ENCODE peak calls at places on chromosomes 1 and 21, in five cellular contexts. K is endodermal cell; D is CD8-positive, alpha-beta memory T cell; Z is right cardiac atrium; B is ovary. N is an unnamed sample.

GRCh38 chr1:204828352-204828850 is 42.3 kb upstream of the NFASC start:
- DNase-seq in K (peak), D (peak), B (peak), Z (peak), N (no peak)

GRCh38 chr1:209884249-209884648 is 53.8 kb upstream of the SYT14 start:
- DNase-seq in B (no peak), K (no peak), Z (no peak), D (no peak), N (no peak)

GRCh38 chr1:19260211-19261138 is 8.9 kb downstream of the MRTO4 start:
- DNase-seq in D (no peak), K (no peak), Z (no peak), B (no peak), N (no peak)

GRCh38 chr1:150168960-150169565 is 19.3 kb downstream of the PLEKHO1 start:
- DNase-seq in Z (peak), B (peak), D (peak), K (peak), N (no peak)

GRCh38 chr1:86448670-86449069 is 20.1 kb upstream of the CLCA1 start:
- DNase-seq in K (no peak), D (no peak), Z (no peak), B (no peak), N (no peak)

GRCh38 chr1:230083746-230084407 is 16.8 kb downstream of the GALNT2 start:
- DNase-seq in Z (no peak), B (no peak), D (no peak), K (peak), N (no peak)

GRCh38 chr1:173682174-173682573 is 12.5 kb upstream of the ANKRD45 start:
- DNase-seq in D (no peak), Z (no peak), K (no peak), B (no peak), N (no peak)

GRCh38 chr21:43866659-43867331 is 1.8 kb downstream of the AGPAT3 start:
- DNase-seq in K (no peak), Z (no peak), B (peak), D (peak), N (no peak)

GRCh38 chr1:231021540-231022031 is 18.5 kb downstream of the FAM89A start:
- DNase-seq in K (peak), Z (no peak), B (no peak), D (no peak), N (no peak)

GRCh38 chr1:15345711-15346355 is 63.9 kb upstream of the EFHD2 start:
- DNase-seq in K (no peak), Z (peak), B (no peak), D (peak), N (peak)

GRCh38 chr21:16085436-16085835 is 355.7 kb downstream of the USP25 start:
- DNase-seq in D (no peak), K (no peak), Z (no peak), B (no peak), N (no peak)

GRCh38 chr1:227940791-227941241 is 6.9 kb downstream of the WNT9A start:
- DNase-seq in B (no peak), Z (no peak), K (peak), D (no peak), N (no peak)

GRCh38 chr1:162235261-162235780 is 141.3 kb downstream of the SPATA46 start:
- DNase-seq in Z (no peak), K (no peak), B (no peak), D (no peak), N (no peak)

GRCh38 chr21:30116474-30116873 is 50.1 kb downstream of the CLDN17 start:
- DNase-seq in D (no peak), K (no peak), Z (no peak), B (no peak), N (no peak)

GRCh38 chr1:1402081-1402900 is 3.2 kb upstream of the CCNL2 start:
- DNase-seq in D (no peak), B (no peak), K (peak), Z (peak), N (no peak)

GRCh38 chr1:46174448-46175231 is at the start of gene TSPAN1:
- DNase-seq in K (peak), B (no peak), D (no peak), Z (peak), N (no peak)

GRCh38 chr1:113813218-113813617 is 942 bp upstream of the RSBN1 start:
- DNase-seq in D (no peak), B (peak), K (no peak), Z (no peak), N (no peak)

GRCh38 chr1:78255378-78255777 is 209.6 kb downstream of the GIPC2 start:
- DNase-seq in Z (no peak), K (no peak), D (no peak), B (no peak), N (no peak)

GRCh38 chr1:246724725-246725095 is 501 bp downstream of the SCCPDH start:
- DNase-seq in D (no peak), Z (no peak), K (peak), B (no peak), N (no peak)

GRCh38 chr21:44258056-44258725 is 3.5 kb downstream of the DNMT3L start:
- DNase-seq in D (no peak), B (no peak), K (peak), Z (peak), N (no peak)

GRCh38 chr1:233241782-233242181 is 53.7 kb downstream of the PCNX2 start:
- DNase-seq in B (no peak), K (no peak), Z (no peak), D (no peak), N (no peak)

GRCh38 chr1:174982971-174983689 is 16.6 kb upstream of the CACYBP start:
- DNase-seq in K (no peak), D (peak), Z (no peak), B (no peak), N (no peak)

GRCh38 chr1:228198977-228199590 is 8.8 kb upstream of the OBSCN start:
- DNase-seq in Z (no peak), K (no peak), D (no peak), B (no peak), N (no peak)

GRCh38 chr1:190747643-190748186 is 270.1 kb upstream of the BRINP3 start:
- DNase-seq in B (no peak), K (no peak), Z (no peak), D (no peak), N (no peak)

GRCh38 chr1:54463259-54464030 is 57.3 kb upstream of the SSBP3 start:
- DNase-seq in B (peak), D (no peak), K (no peak), Z (no peak), N (no peak)

GRCh38 chr1:54460861-54461382 is 54.7 kb upstream of the SSBP3 start:
- DNase-seq in K (no peak), D (no peak), B (peak), Z (no peak), N (no peak)

GRCh38 chr1:54461731-54462596 is 55.8 kb upstream of the SSBP3 start:
- DNase-seq in Z (no peak), D (no peak), K (no peak), B (peak), N (no peak)

GRCh38 chr1:54464031-54464476 is 57.9 kb upstream of the SSBP3 start:
- DNase-seq in K (no peak), D (no peak), B (peak), Z (no peak), N (no peak)

DNA sequence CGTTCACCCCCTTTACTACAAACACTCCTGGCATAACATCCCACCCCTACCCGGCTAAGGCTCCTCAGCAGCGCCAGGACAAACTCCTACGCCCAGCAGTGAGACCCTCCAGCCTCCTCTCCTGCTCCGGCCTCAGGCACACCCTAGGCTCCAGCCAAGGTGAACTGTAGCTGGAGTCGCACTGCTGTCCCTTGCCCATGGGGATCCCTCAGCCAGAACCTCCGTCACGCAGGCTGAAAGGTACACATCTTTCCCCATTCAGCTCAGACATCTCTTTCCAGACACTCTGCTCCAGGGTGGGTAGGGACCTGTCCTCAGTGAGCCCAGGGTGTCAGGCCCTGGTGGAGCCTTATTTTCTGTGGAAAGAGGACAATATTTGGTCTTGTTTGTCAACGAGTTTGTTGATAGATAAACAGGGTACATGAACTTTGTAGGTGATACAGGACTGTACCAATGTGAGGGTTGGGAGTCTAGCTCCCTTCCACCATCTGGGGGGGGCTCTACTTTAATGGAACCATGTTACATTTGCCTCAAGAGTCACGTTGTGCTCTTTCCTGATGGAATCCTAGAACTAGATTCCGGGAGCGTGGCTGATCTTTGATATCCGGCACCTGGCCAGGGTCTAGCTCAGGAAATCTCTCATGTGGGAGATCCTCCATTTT is 56.5 kb upstream of the SSBP3 start:
- DNase-seq in B (peak), D (no peak), Z (no peak), K (no peak), N (no peak)
- H3K4me3 ChIP-seq in B (no peak), D (no peak), Z (no peak), K (no peak), N (no peak)

GRCh38 chr1:6245086-6245868 is 1.3 kb downstream of the HES3 start:
- DNase-seq in Z (peak), K (peak), B (peak), D (peak), N (no peak)
- H3K4me3 ChIP-seq in Z (no peak), K (no peak), B (no peak), D (peak), N (peak)

GRCh38 chr1:109984456-109985250 is at the start of gene AHCYL1:
- DNase-seq in Z (peak), D (peak), B (peak), K (peak), N (peak)

GRCh38 chr1:109985251-109986053 is 887 bp downstream of the AHCYL1 start:
- DNase-seq in B (no peak), Z (no peak), D (no peak), K (no peak), N (no peak)

GRCh38 chr1:109986054-109986444 is 1.5 kb downstream of the AHCYL1 start:
- DNase-seq in Z (no peak), K (no peak), D (no peak), B (no peak), N (no peak)

GRCh38 chr1:109983380-109984189 is 980 bp upstream of the AHCYL1 start:
- DNase-seq in Z (no peak), D (no peak), K (no peak), B (no peak), N (no peak)

DNA sequence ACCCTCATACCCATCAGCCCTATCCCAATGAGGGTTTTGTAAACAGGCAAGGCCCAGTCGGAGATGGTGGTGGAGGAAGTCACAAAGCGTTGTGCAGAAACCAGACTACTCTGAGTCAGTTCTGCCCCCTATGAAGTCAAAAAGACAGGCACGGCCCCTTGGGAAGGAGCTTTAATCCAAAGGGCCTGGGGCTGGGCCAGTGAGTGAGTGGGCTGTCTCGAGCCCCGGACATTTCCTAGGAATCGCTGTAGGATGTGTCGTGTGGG is 442 bp upstream of the AHCYL1 start:
- DNase-seq in D (no peak), B (no peak), Z (no peak), K (no peak), N (no peak)
- H3K4me3 ChIP-seq in D (peak), B (no peak), Z (no peak), K (no peak), N (no peak)

GRCh38 chr1:54850737-54851136 is 36.3 kb downstream of the DHCR24 start:
- DNase-seq in B (no peak), K (no peak), D (no peak), Z (no peak), N (no peak)
- H3K4me3 ChIP-seq in B (no peak), K (no peak), D (no peak), Z (no peak), N (no peak)

N was measured in GM12864.